ENCODE peak calls at places on chromosomes 5 and 9, in ten cellular contexts. O, T, H, L, F, Z, R, K, A and Q are unnamed samples.

GRCh38 chr9:99239341-99240055 is 17.4 kb downstream of the SEC61B start:
- DNase-seq in O (no peak), T (no peak), H (peak), L (peak), F (no peak), Z (peak), R (no peak), K (peak), A (no peak), Q (no peak)

GRCh38 chr9:128428644-128429504 is 8.2 kb downstream of the CERCAM start:
- DNase-seq in O (no peak), T (no peak), H (no peak), L (no peak), F (no peak), Z (no peak), R (peak), K (no peak), A (no peak), Q (no peak)

GRCh38 chr5:134575316-134575715 is 49.8 kb downstream of the JADE2 start:
- DNase-seq in O (no peak), T (no peak), H (no peak), L (no peak), F (no peak), Z (no peak), R (no peak), K (no peak), A (no peak), Q (no peak)

GRCh38 chr5:1543398-1544293 is 19.9 kb upstream of the LPCAT1 start:
- DNase-seq in O (no peak), T (no peak), H (no peak), L (no peak), F (no peak), Z (no peak), R (no peak), K (peak), A (no peak), Q (no peak)

GRCh38 chr9:4717815-4718214 is 23.2 kb downstream of the AK3 start:
- DNase-seq in O (no peak), T (no peak), H (no peak), L (no peak), F (no peak), Z (no peak), R (no peak), K (no peak), A (peak), Q (no peak)

GRCh38 chr5:124180523-124181461 is 565.6 kb downstream of the ZNF608 start:
- DNase-seq in O (peak), T (no peak), H (peak), L (peak), F (no peak), Z (no peak), R (no peak), K (no peak), A (no peak), Q (no peak)

GRCh38 chr5:151739939-151740335 is 18.5 kb downstream of the ATOX1 start:
- DNase-seq in O (peak), T (no peak), H (peak), L (peak), F (peak), Z (peak), R (peak), K (peak), A (no peak), Q (no peak)

GRCh38 chr9:17462869-17463464 is 115.9 kb upstream of the SH3GL2 start:
- DNase-seq in O (peak), T (no peak), H (peak), L (peak), F (peak), Z (peak), R (peak), K (peak), A (no peak), Q (peak)

GRCh38 chr5:9104576-9105339 is 441.1 kb downstream of the SEMA5A start:
- DNase-seq in O (no peak), T (no peak), H (peak), L (peak), F (no peak), Z (no peak), R (no peak), K (no peak), A (no peak), Q (no peak)

GRCh38 chr9:93300175-93300572 is 116.2 kb downstream of the WNK2 start:
- DNase-seq in O (no peak), T (no peak), H (no peak), L (no peak), F (no peak), Z (no peak), R (no peak), K (no peak), A (no peak), Q (no peak)

GRCh38 chr5:177972613-177973012 is 23.4 kb downstream of the PROP1 start:
- DNase-seq in O (peak), T (no peak), H (peak), L (peak), F (no peak), Z (no peak), R (no peak), K (peak), A (no peak), Q (no peak)